ENCODE peak calls at places on chromosome 1, in five cellular contexts. Y is erythroblast; P is stimulated activated CD4-positive, alpha-beta T cell treated with anti-CD3 and anti-CD28 coated beads, Interleukin-15, amount 100 ng/mL, for 48 hours; X is NCI-H1930; L is cardiac fibroblast. Q is an unnamed sample.

GRCh38 chr1:79190074-79190473 is 183.5 kb upstream of the ADGRL4 start:
- DNase-seq in P (no peak), Y (no peak), L (peak; percentile 56), X (no peak), Q (no peak)

GRCh38 chr1:240091614-240092300 is at the start of gene FMN2:
- DNase-seq in Y (no peak), X (peak; percentile 84), L (no peak), P (no peak), Q (peak; percentile 8)

GRCh38 chr1:210185063-210185462 is 47.5 kb upstream of the SERTAD4 start:
- DNase-seq in P (no peak), L (no peak), X (no peak), Y (no peak), Q (no peak)

GRCh38 chr1:28900562-28900961 is 13.8 kb upstream of the EPB41 start:
- DNase-seq in Y (no peak), X (no peak), P (no peak), L (no peak), Q (no peak)

GRCh38 chr1:161307230-161307768 is 2.5 kb downstream of the MPZ start:
- DNase-seq in L (peak; percentile 88), P (no peak), X (no peak), Y (peak; percentile 37), Q (peak; percentile 80)

GRCh38 chr1:23927097-23927496 is 13.9 kb upstream of the CNR2 start:
- DNase-seq in P (no peak), X (no peak), Y (no peak), L (no peak), Q (no peak)

GRCh38 chr1:36100376-36100775 is 11.7 kb downstream of the ADPRS start:
- DNase-seq in L (no peak), P (no peak), X (no peak), Y (peak; percentile 38), Q (no peak)

GRCh38 chr1:8691662-8692061 is 125.8 kb downstream of the RERE start:
- DNase-seq in P (no peak), X (no peak), L (no peak), Y (no peak), Q (no peak)

GRCh38 chr1:24586970-24587820 is 31.3 kb downstream of the NCMAP start:
- DNase-seq in X (peak; percentile 54), Y (peak; percentile 57), P (peak; percentile 39), L (peak; percentile 69), Q (peak; percentile 50)

GRCh38 chr1:155127105-155127671 is 488 bp upstream of the EFNA1 start:
- DNase-seq in L (peak; percentile 75), P (no peak), X (no peak), Y (peak; percentile 35), Q (peak; percentile 41)

GRCh38 chr1:48055854-48056253 is 58.7 kb upstream of the TRABD2B start:
- DNase-seq in X (no peak), Y (no peak), P (no peak), L (no peak), Q (no peak)

GRCh38 chr1:215660259-215660658 is 93.2 kb downstream of the KCTD3 start:
- DNase-seq in X (no peak), L (no peak), P (no peak), Y (no peak), Q (no peak)

GRCh38 chr1:25620211-25620610 is 3.6 kb downstream of the MAN1C1 start:
- DNase-seq in L (no peak), X (no peak), P (no peak), Y (no peak), Q (no peak)

GRCh38 chr1:242002528-242002927 is 3.6 kb upstream of the MAP1LC3C start:
- DNase-seq in L (no peak), Y (no peak), X (no peak), P (no peak), Q (no peak)

GRCh38 chr1:107538502-107538901 is 397.7 kb downstream of the NTNG1 start:
- DNase-seq in X (no peak), P (no peak), L (no peak), Y (no peak), Q (no peak)

GRCh38 chr1:37793773-37794371 is at the start of gene MANEAL:
- DNase-seq in L (peak; percentile 41), P (no peak), X (peak; percentile 46), Y (peak; percentile 80), Q (peak; percentile 29)

GRCh38 chr1:200248541-200248940 is 161.3 kb downstream of the ZNF281 start:
- DNase-seq in P (no peak), Y (no peak), X (no peak), L (no peak), Q (no peak)

GRCh38 chr1:202618387-202619022 is 91.7 kb downstream of the SYT2 start:
- DNase-seq in L (peak; percentile 50), P (no peak), Y (no peak), X (no peak), Q (peak; percentile 59)

GRCh38 chr1:210446479-210446878 is 117.8 kb downstream of the HHAT start:
- DNase-seq in X (no peak), L (no peak), Y (no peak), P (peak; percentile 84), Q (peak; percentile 33)

GRCh38 chr1:51344602-51345299 is 14.4 kb upstream of the TTC39A start:
- DNase-seq in L (no peak), X (no peak), P (no peak), Y (no peak), Q (no peak)

GRCh38 chr1:23100074-23100748 is 68.4 kb downstream of the LUZP1 start:
- DNase-seq in L (peak; percentile 99), X (no peak), P (peak; percentile 31), Y (no peak), Q (peak; percentile 96)

GRCh38 chr1:42484382-42484781 is 21.3 kb downstream of the CCDC30 start:
- DNase-seq in X (no peak), Y (no peak), P (no peak), L (peak; percentile 87), Q (peak; percentile 91)

GRCh38 chr1:226920446-226920894 is 19.6 kb upstream of the COQ8A start:
- DNase-seq in P (no peak), L (no peak), X (no peak), Y (no peak), Q (no peak)

GRCh38 chr1:1899266-1899966 is 8.5 kb upstream of the GNB1 start:
- DNase-seq in X (no peak), P (no peak), L (no peak), Y (no peak), Q (no peak)

GRCh38 chr1:63784489-63785390 is 10.9 kb downstream of the ROR1 start:
- DNase-seq in X (no peak), Y (no peak), P (no peak), L (no peak), Q (no peak)

GRCh38 chr1:1778827-1779675 is 781 bp upstream of the NADK start:
- DNase-seq in L (no peak), X (peak; percentile 25), P (peak; percentile 62), Y (peak; percentile 76), Q (no peak)

GRCh38 chr1:192575499-192576189 is at the start of gene RGS1:
- DNase-seq in P (no peak), L (no peak), X (no peak), Y (no peak), Q (no peak)

GRCh38 chr1:239805888-239806772 is 285.6 kb upstream of the FMN2 start:
- DNase-seq in Y (no peak), P (no peak), X (no peak), L (no peak), Q (no peak)

GRCh38 chr1:41528106-41528505 is 43.6 kb upstream of the EDN2 start:
- DNase-seq in L (no peak), P (no peak), X (no peak), Y (no peak), Q (no peak)

GRCh38 chr1:159008744-159009188 is 941 bp upstream of the IFI16 start:
- DNase-seq in P (peak; percentile 50), Y (no peak), X (no peak), L (peak; percentile 28), Q (no peak)

GRCh38 chr1:108560430-108561144 is 687 bp downstream of the EEIG2 start:
- DNase-seq in P (no peak), L (peak; percentile 67), X (no peak), Y (peak; percentile 87), Q (peak; percentile 59)

GRCh38 chr1:234875953-234876814 is 252.5 kb downstream of the TOMM20 start:
- DNase-seq in Y (peak; percentile 98), P (peak; percentile 47), X (no peak), L (peak; percentile 34), Q (peak; percentile 42)

GRCh38 chr1:206489980-206490534 is 17.3 kb upstream of the RASSF5 start:
- DNase-seq in P (peak; percentile 72), L (peak; percentile 79), X (peak; percentile 68), Y (peak; percentile 81), Q (peak; percentile 68)

GRCh38 chr1:155263067-155263466 is 907 bp upstream of the SCAMP3 start:
- DNase-seq in P (no peak), Y (no peak), X (no peak), L (no peak), Q (no peak)

GRCh38 chr1:201728731-201729130 is 100.2 kb upstream of the IPO9 start:
- DNase-seq in P (no peak), L (no peak), Y (no peak), X (no peak), Q (no peak)

GRCh38 chr1:24973315-24973714 is 43.2 kb upstream of the RUNX3 start:
- DNase-seq in Y (no peak), P (no peak), X (no peak), L (no peak), Q (no peak)

GRCh38 chr1:183837062-183837461 is 32.1 kb downstream of the RGL1 start:
- DNase-seq in X (no peak), P (no peak), Y (no peak), L (no peak), Q (no peak)

GRCh38 chr1:29829448-29830344 is 593.4 kb downstream of the PTPRU start:
- DNase-seq in L (no peak), P (no peak), X (no peak), Y (no peak), Q (no peak)